ENCODE peak calls at places on chromosomes 16 and 17, in eight cellular contexts. Y, Q, F, B, P, C, G and M are unnamed samples.

GRCh38 chr17:70584255-70584654 is 414.9 kb downstream of the KCNJ2 start:
- DNase-seq in Y (no peak), Q (no peak), F (no peak), B (no peak), P (no peak), C (no peak), G (no peak), M (no peak)

GRCh38 chr17:72724375-72724774 is 368.1 kb downstream of the SLC39A11 start:
- DNase-seq in Y (no peak), Q (no peak), F (no peak), B (no peak), P (no peak), C (no peak), G (no peak), M (no peak)

GRCh38 chr16:25041437-25041836 is 26.3 kb upstream of the ARHGAP17 start:
- DNase-seq in Y (no peak), Q (no peak), F (no peak), B (no peak), P (no peak), C (no peak), G (no peak), M (no peak)

GRCh38 chr16:4957720-4958509 is at the start of gene SEC14L5:
- DNase-seq in Y (peak), Q (peak), F (peak), B (peak), P (peak), C (peak), G (peak), M (peak)

GRCh38 chr16:47278571-47278970 is 134.8 kb upstream of the NETO2 start:
- DNase-seq in Y (no peak), Q (no peak), F (no peak), B (no peak), P (no peak), C (no peak), G (no peak), M (no peak)

GRCh38 chr16:63714876-63715275 is 1407.0 kb downstream of the CDH11 start:
- DNase-seq in Y (no peak), Q (no peak), F (no peak), B (no peak), P (no peak), C (no peak), G (no peak), M (no peak)

GRCh38 chr16:2519711-2520080 is 475 bp upstream of the AMDHD2 start:
- DNase-seq in Y (no peak), Q (no peak), F (no peak), B (no peak), P (no peak), C (no peak), G (peak), M (no peak)

GRCh38 chr17:62718420-62718819 is 89.7 kb downstream of the MARCHF10 start:
- DNase-seq in Y (peak), Q (no peak), F (no peak), B (no peak), P (no peak), C (no peak), G (no peak), M (no peak)

GRCh38 chr17:8072727-8073461 is 14.6 kb downstream of the ALOX12B start:
- DNase-seq in Y (no peak), Q (no peak), F (no peak), B (no peak), P (no peak), C (no peak), G (no peak), M (no peak)

GRCh38 chr16:15773964-15774363 is 82.9 kb downstream of the MYH11 start:
- DNase-seq in Y (no peak), Q (no peak), F (no peak), B (no peak), P (no peak), C (no peak), G (no peak), M (no peak)

GRCh38 chr16:78577597-78577996 is 478.1 kb downstream of the WWOX start:
- DNase-seq in Y (no peak), Q (no peak), F (no peak), B (no peak), P (no peak), C (no peak), G (no peak), M (no peak)

GRCh38 chr16:52549011-52549692 is 2.2 kb upstream of the TOX3 start:
- DNase-seq in Y (peak), Q (no peak), F (no peak), B (no peak), P (no peak), C (no peak), G (no peak), M (no peak)

GRCh38 chr17:51046527-51047384 is 73.9 kb downstream of the SPAG9 start:
- DNase-seq in Y (peak), Q (no peak), F (peak), B (no peak), P (peak), C (peak), G (no peak), M (no peak)

GRCh38 chr16:81447383-81448101 is 2.9 kb downstream of the CMIP start:
- DNase-seq in Y (no peak), Q (peak), F (no peak), B (no peak), P (no peak), C (no peak), G (peak), M (no peak)

GRCh38 chr17:67830440-67830839 is 5.1 kb downstream of the BPTF start:
- DNase-seq in Y (no peak), Q (no peak), F (no peak), B (no peak), P (no peak), C (no peak), G (no peak), M (no peak)

GRCh38 chr17:751269-752001 is 629 bp downstream of the GEMIN4 start:
- DNase-seq in Y (peak), Q (peak), F (peak), B (no peak), P (no peak), C (no peak), G (peak), M (no peak)

GRCh38 chr17:1029196-1029911 is 32.4 kb downstream of the TIMM22 start:
- DNase-seq in Y (peak), Q (no peak), F (peak), B (peak), P (no peak), C (no peak), G (no peak), M (no peak)

GRCh38 chr16:85429776-85430522 is 183.2 kb upstream of the GSE1 start:
- DNase-seq in Y (no peak), Q (no peak), F (no peak), B (no peak), P (no peak), C (no peak), G (no peak), M (no peak)

GRCh38 chr17:56707312-56708219 is 114.1 kb downstream of the NOG start:
- DNase-seq in Y (peak), Q (no peak), F (no peak), B (no peak), P (no peak), C (no peak), G (no peak), M (no peak)

GRCh38 chr17:28860363-28860808 is 5.6 kb downstream of the ERAL1 start:
- DNase-seq in Y (no peak), Q (no peak), F (no peak), B (no peak), P (no peak), C (no peak), G (no peak), M (no peak)

GRCh38 chr17:9729034-9729650 is 62.2 kb downstream of the DHRS7C start:
- DNase-seq in Y (peak), Q (peak), F (no peak), B (no peak), P (no peak), C (no peak), G (no peak), M (no peak)

GRCh38 chr16:85715169-85716015 is 26.6 kb upstream of the GINS2 start:
- DNase-seq in Y (peak), Q (no peak), F (no peak), B (no peak), P (no peak), C (no peak), G (no peak), M (no peak)

GRCh38 chr17:49951362-49952080 is 17.5 kb upstream of the DLX4 start:
- DNase-seq in Y (no peak), Q (no peak), F (peak), B (no peak), P (no peak), C (no peak), G (no peak), M (no peak)

GRCh38 chr17:79646721-79647455 is 36.0 kb upstream of the RBFOX3 start:
- DNase-seq in Y (no peak), Q (no peak), F (no peak), B (peak), P (no peak), C (no peak), G (no peak), M (no peak)

GRCh38 chr17:19448341-19449268 is 37.6 kb downstream of the RNF112 start:
- DNase-seq in Y (peak), Q (peak), F (peak), B (peak), P (peak), C (no peak), G (no peak), M (no peak)

GRCh38 chr17:75471207-75471606 is 14.8 kb downstream of the TMEM94 start:
- DNase-seq in Y (no peak), Q (no peak), F (no peak), B (no peak), P (no peak), C (no peak), G (no peak), M (no peak)

GRCh38 chr17:38725066-38725465 is 5.1 kb upstream of the CISD3 start:
- DNase-seq in Y (no peak), Q (no peak), F (no peak), B (no peak), P (no peak), C (no peak), G (no peak), M (no peak)

GRCh38 chr17:73286863-73287296 is 24.9 kb downstream of the CDC42EP4 start:
- DNase-seq in Y (no peak), Q (no peak), F (peak), B (no peak), P (no peak), C (no peak), G (no peak), M (no peak)

GRCh38 chr17:43212641-43213490 is 1.2 kb downstream of the TMEM106A start:
- DNase-seq in Y (no peak), Q (no peak), F (no peak), B (no peak), P (no peak), C (no peak), G (no peak), M (no peak)

GRCh38 chr17:43213545-43213944 is 1.9 kb downstream of the TMEM106A start:
- DNase-seq in Y (no peak), Q (no peak), F (no peak), B (no peak), P (no peak), C (no peak), G (no peak), M (no peak)

GRCh38 chr17:43210576-43210975 is 1.1 kb upstream of the TMEM106A start:
- DNase-seq in Y (no peak), Q (no peak), F (no peak), B (no peak), P (no peak), C (no peak), G (no peak), M (no peak)

GRCh38 chr17:43211123-43211479 is 574 bp upstream of the TMEM106A start:
- DNase-seq in Y (no peak), Q (no peak), F (no peak), B (no peak), P (no peak), C (no peak), G (no peak), M (no peak)

DNA sequence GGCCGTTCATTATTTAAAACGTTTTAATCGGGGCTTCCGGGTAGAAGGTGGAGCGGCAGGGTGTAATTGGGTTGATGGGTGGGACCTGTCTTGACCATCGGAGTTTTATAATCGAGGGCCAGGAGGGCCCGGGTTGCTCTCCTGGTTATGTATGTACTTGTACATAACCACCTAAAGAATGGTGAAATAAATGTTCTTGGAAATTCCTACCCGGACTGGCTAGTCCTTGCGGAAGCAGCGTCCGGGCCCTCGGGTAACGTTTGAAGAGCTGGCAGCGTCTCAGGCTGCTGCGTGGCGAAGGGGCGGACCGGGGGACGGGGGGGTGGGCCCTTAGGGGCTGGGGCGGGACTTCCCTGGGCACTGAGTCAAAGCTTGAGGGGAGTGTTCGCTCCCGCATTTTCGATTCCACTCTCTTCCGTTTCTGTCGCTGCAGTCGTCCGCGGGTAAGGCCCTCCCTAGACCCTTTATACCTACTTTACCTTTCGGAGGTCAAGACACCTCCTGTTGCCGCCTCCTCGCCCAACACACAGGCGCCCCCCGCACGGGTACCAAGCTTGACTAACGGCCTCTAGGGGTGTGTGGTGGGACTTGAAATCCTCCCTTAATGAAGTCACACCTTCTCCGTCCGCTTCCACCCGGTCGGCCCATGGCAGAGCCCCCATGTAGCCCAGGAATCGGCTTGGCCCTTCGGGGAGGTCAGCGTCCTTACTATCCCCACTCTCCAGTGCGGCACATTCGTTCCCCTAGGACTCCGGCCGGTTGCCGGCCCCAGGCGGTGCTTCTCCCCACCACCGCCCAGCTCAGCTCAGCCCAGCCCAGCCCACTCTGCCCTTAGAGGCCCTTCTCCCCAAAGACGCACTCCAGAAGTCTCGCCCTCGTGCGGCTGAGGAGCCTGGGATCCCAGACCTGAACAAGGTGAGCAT is at the start of gene TMEM106A:
- DNase-seq in Y (peak), Q (no peak), F (peak), B (peak), P (peak), C (peak), G (peak), M (peak)
- TF ChIP-seq CTCF in Y (peak), Q (no peak), F (no peak), B (peak), P (peak), C (no peak), G (no peak), M (no peak)

GRCh38 chr17:47844814-47845453 is 3.9 kb upstream of the SCRN2 start:
- DNase-seq in Y (no peak), Q (no peak), F (no peak), B (no peak), P (no peak), C (no peak), G (no peak), M (no peak)

GRCh38 chr17:47850373-47850691 is 631 bp downstream of the SP6 start:
- DNase-seq in Y (no peak), Q (no peak), F (no peak), B (no peak), P (no peak), C (no peak), G (no peak), M (no peak)

GRCh38 chr17:47848198-47848513 is 2.8 kb downstream of the SP6 start:
- DNase-seq in Y (no peak), Q (no peak), F (no peak), B (no peak), P (no peak), C (no peak), G (no peak), M (no peak)

GRCh38 chr17:47846741-47847340 is 4.1 kb downstream of the SP6 start:
- DNase-seq in Y (no peak), Q (no peak), F (no peak), B (no peak), P (no peak), C (no peak), G (no peak), M (no peak)

DNA sequence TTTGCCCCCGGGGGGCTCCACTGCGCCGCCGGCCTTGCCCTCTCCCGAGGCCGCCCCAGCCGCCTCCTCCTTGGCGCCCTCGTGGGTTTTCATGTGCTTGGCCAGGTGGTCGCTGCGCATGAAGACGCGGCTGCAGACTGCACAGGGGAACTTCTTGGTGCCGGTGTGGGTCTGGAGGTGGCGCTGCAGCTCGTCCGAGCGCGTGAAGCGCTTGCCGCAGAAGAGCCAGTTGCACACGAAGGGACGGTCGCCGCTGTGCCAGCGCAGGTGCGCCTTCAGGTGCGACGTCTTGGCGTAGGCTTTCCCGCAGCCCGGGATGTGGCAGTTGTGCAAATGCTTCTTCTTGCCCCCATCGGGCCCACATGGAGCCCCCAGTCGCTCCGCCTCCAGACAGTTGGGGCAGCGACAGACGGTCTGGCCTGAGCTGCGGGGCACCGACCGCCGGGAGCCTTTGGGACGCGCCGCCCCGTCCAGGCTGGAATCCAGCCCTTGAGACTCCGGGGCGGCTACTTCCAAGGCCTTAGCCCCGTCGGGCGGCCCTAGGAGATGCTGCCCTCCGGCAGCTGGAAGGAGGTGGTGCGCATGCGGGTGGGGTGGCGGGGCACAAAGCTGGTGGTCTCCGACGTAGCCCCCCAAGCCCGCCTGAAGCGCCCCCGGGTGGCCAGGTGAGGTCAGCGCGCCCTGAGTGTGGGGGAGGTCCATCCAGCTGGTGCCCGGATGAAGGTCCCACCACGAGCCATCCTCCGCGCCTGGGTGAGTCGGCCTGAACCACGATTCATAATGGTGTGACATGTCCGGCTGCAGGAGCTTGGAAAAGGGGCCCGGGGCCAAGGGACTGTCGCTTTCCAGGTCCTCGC is 3.4 kb downstream of the SP6 start:
- DNase-seq in Y (no peak), Q (no peak), F (no peak), B (no peak), P (no peak), C (no peak), G (no peak), M (no peak)
- TF ChIP-seq CTCF in Y (peak), Q (no peak), F (no peak), B (no peak), P (peak), C (no peak), G (no peak), M (no peak)

GRCh38 chr17:69508814-69509213 is 94.3 kb downstream of the MAP2K6 start:
- DNase-seq in Y (peak), Q (no peak), F (no peak), B (no peak), P (no peak), C (no peak), G (no peak), M (no peak)

GRCh38 chr17:69505740-69506139 is 91.2 kb downstream of the MAP2K6 start:
- DNase-seq in Y (no peak), Q (no peak), F (no peak), B (no peak), P (no peak), C (no peak), G (no peak), M (no peak)

GRCh38 chr17:69502488-69502887 is 88.0 kb downstream of the MAP2K6 start:
- DNase-seq in Y (peak), Q (no peak), F (no peak), B (no peak), P (no peak), C (no peak), G (no peak), M (no peak)

GRCh38 chr17:69503711-69504110 is 89.2 kb downstream of the MAP2K6 start:
- DNase-seq in Y (no peak), Q (no peak), F (no peak), B (no peak), P (no peak), C (no peak), G (no peak), M (no peak)

DNA sequence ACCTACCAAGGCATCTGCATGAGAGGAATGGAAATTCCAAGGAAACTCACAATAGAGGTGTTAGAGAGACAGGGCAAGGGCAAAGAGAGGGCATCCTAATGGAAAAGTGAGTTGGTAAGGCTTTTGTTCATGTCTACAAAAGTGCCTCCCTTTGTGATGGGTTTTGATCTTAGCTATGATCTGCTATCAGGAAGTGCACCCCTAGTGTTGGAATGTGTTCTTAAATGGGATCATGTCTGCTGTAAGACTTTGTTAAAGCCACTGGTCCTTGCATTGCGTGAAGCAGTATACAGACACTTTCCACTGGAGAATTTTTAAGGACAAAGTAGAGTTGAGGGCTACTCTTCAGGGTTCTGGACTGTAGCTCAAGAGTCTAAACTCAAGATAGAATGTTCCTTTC is 92.0 kb downstream of the MAP2K6 start:
- DNase-seq in Y (no peak), Q (no peak), F (no peak), B (no peak), P (no peak), C (no peak), G (no peak), M (no peak)
- TF ChIP-seq CTCF in Y (peak), Q (no peak), F (no peak), B (no peak), P (peak), C (no peak), G (no peak), M (no peak)

DNA sequence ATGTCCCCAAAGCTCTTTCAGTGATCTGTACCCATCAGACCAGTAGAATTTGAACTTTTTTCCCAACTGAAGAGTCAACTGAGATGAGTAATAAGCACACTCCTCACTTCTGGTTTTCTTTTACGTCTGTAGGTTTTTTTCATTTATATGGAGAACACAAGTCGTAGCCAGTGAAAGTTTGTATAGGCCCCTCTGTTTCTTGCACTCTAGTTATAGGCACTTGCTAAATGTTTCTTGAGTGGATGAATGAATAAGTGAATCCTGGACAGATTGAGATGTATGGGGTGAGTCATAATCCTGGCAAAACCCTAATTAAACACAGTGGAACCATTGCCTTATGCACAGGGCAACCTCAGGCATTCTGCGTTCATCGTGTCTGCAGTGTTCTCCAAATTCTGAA is 193.7 kb upstream of the TBX2 start:
- DNase-seq in Y (peak), Q (no peak), F (no peak), B (no peak), P (no peak), C (no peak), G (no peak), M (no peak)
- TF ChIP-seq CTCF in Y (no peak), Q (no peak), F (no peak), B (no peak), P (no peak), C (no peak), G (no peak), M (no peak)